ENCODE peak calls at places on chromosome 2, in seven cellular contexts. O is uterus, X is cardiac fibroblast, H is fibroblast of the aortic adventitia, I is coronary artery, N is heart right ventricle, R is choroid plexus epithelial cell. D is an unnamed sample.

GRCh38 chr2:54801422-54801821 is 78.0 kb downstream of the EML6 start:
- DNase-seq in O (no peak), X (no peak), H (no peak), I (no peak), N (no peak), R (no peak), D (no peak)

GRCh38 chr2:174916270-174916930 is 88.8 kb downstream of the CHN1 start:
- DNase-seq in O (no peak), X (no peak), H (no peak), I (no peak), N (no peak), R (no peak), D (no peak)

GRCh38 chr2:21438949-21439348 is 315.2 kb downstream of the TDRD15 start:
- DNase-seq in O (no peak), X (peak), H (no peak), I (no peak), N (no peak), R (peak), D (no peak)

GRCh38 chr2:80288576-80288975 is 16.0 kb downstream of the LRRTM1 start:
- DNase-seq in O (no peak), X (peak), H (peak), I (no peak), N (peak), R (no peak), D (no peak)

GRCh38 chr2:32422133-32422532 is 65.3 kb downstream of the BIRC6 start:
- DNase-seq in O (no peak), X (no peak), H (no peak), I (no peak), N (no peak), R (no peak), D (no peak)

GRCh38 chr2:61196671-61197070 is 34.7 kb downstream of the C2orf74 start:
- DNase-seq in O (no peak), X (no peak), H (no peak), I (no peak), N (no peak), R (no peak), D (no peak)

GRCh38 chr2:86821306-86821705 is 30.6 kb upstream of the CD8A start:
- DNase-seq in O (no peak), X (no peak), H (no peak), I (no peak), N (no peak), R (no peak), D (no peak)

GRCh38 chr2:101125374-101125773 is 25.8 kb downstream of the TBC1D8 start:
- DNase-seq in O (no peak), X (peak), H (peak), I (no peak), N (no peak), R (peak), D (no peak)

GRCh38 chr2:106701134-106701994 is 184.6 kb downstream of the ST6GAL2 start:
- DNase-seq in O (no peak), X (no peak), H (no peak), I (no peak), N (no peak), R (no peak), D (no peak)

GRCh38 chr2:10581990-10582389 is 107.8 kb downstream of the NOL10 start:
- DNase-seq in O (no peak), X (no peak), H (no peak), I (no peak), N (no peak), R (no peak), D (no peak)

GRCh38 chr2:74944987-74945782 is 13.3 kb upstream of the POLE4 start:
- DNase-seq in O (no peak), X (peak), H (peak), I (no peak), N (no peak), R (peak), D (no peak)

GRCh38 chr2:33395660-33396249 is 80.7 kb upstream of the RASGRP3 start:
- DNase-seq in O (peak), X (peak), H (peak), I (no peak), N (peak), R (peak), D (no peak)

GRCh38 chr2:228927028-228928010 is 343.8 kb downstream of the PID1 start:
- DNase-seq in O (no peak), X (peak), H (peak), I (no peak), N (no peak), R (peak), D (no peak)

GRCh38 chr2:16546128-16546754 is 119.4 kb downstream of the CYRIA start:
- DNase-seq in O (no peak), X (peak), H (peak), I (no peak), N (peak), R (peak), D (no peak)

GRCh38 chr2:188701836-188702235 is 272.3 kb upstream of the COL3A1 start:
- DNase-seq in O (no peak), X (peak), H (peak), I (no peak), N (no peak), R (peak), D (no peak)

GRCh38 chr2:62194558-62195420 is 1.1 kb upstream of the B3GNT2 start:
- DNase-seq in O (peak), X (no peak), H (no peak), I (no peak), N (no peak), R (peak), D (no peak)

GRCh38 chr2:113080134-113080533 is 12.4 kb downstream of the IL1F10 start:
- DNase-seq in O (no peak), X (peak), H (peak), I (no peak), N (no peak), R (peak), D (peak)

GRCh38 chr2:130756041-130756720 is 841 bp downstream of the AMER3 start:
- DNase-seq in O (no peak), X (peak), H (peak), I (no peak), N (no peak), R (peak), D (no peak)

GRCh38 chr2:174059178-174059874 is 94.2 kb upstream of the SP3 start:
- DNase-seq in O (no peak), X (no peak), H (peak), I (no peak), N (no peak), R (peak), D (no peak)

GRCh38 chr2:67309281-67309680 is 87.9 kb upstream of the ETAA1 start:
- DNase-seq in O (no peak), X (no peak), H (no peak), I (no peak), N (no peak), R (no peak), D (no peak)

GRCh38 chr2:64989982-64990614 is 899 bp downstream of the SLC1A4 start:
- DNase-seq in O (peak), X (no peak), H (no peak), I (peak), N (peak), R (no peak), D (no peak)

GRCh38 chr2:2876350-2877042 is 501.1 kb downstream of the EIPR1 start:
- DNase-seq in O (no peak), X (no peak), H (no peak), I (peak), N (no peak), R (no peak), D (no peak)

GRCh38 chr2:106205488-106205887 is 11.4 kb upstream of the UXS1 start:
- DNase-seq in O (no peak), X (no peak), H (no peak), I (no peak), N (no peak), R (no peak), D (no peak)

GRCh38 chr2:8285081-8285480 is 396.8 kb upstream of the ID2 start:
- DNase-seq in O (no peak), X (peak), H (peak), I (no peak), N (no peak), R (peak), D (no peak)

GRCh38 chr2:33975498-33975897 is 376.4 kb upstream of the FAM98A start:
- DNase-seq in O (no peak), X (no peak), H (no peak), I (no peak), N (no peak), R (no peak), D (no peak)

GRCh38 chr2:8306530-8307351 is 375.1 kb upstream of the ID2 start:
- DNase-seq in O (no peak), X (peak), H (peak), I (peak), N (no peak), R (peak), D (peak)

GRCh38 chr2:222514901-222515300 is 90.6 kb downstream of the SGPP2 start:
- DNase-seq in O (no peak), X (no peak), H (no peak), I (no peak), N (no peak), R (no peak), D (no peak)

GRCh38 chr2:65033178-65033577 is 23.0 kb upstream of the CEP68 start:
- DNase-seq in O (no peak), X (peak), H (peak), I (no peak), N (no peak), R (peak), D (no peak)

GRCh38 chr2:5695641-5696350 is 3.6 kb downstream of the SOX11 start:
- DNase-seq in O (no peak), X (peak), H (no peak), I (no peak), N (peak), R (peak), D (no peak)

GRCh38 chr2:69997296-69998184 is 36.1 kb upstream of the ASPRV1 start:
- DNase-seq in O (no peak), X (no peak), H (no peak), I (no peak), N (no peak), R (peak), D (no peak)

GRCh38 chr2:43136862-43137261 is 89.5 kb downstream of the ZFP36L2 start:
- DNase-seq in O (no peak), X (no peak), H (no peak), I (no peak), N (no peak), R (no peak), D (no peak)

GRCh38 chr2:184186436-184186835 is 411.9 kb upstream of the ZNF804A start:
- DNase-seq in O (no peak), X (no peak), H (no peak), I (no peak), N (no peak), R (no peak), D (no peak)

GRCh38 chr2:148875387-148876051 is 492 bp downstream of the KIF5C start:
- DNase-seq in O (no peak), X (no peak), H (no peak), I (no peak), N (no peak), R (no peak), D (no peak)

GRCh38 chr2:75787532-75788132 is 76.9 kb upstream of the GCFC2 start:
- DNase-seq in O (no peak), X (peak), H (peak), I (no peak), N (no peak), R (peak), D (no peak)

GRCh38 chr2:145751634-145752033 is 1231.7 kb upstream of the ZEB2 start:
- DNase-seq in O (no peak), X (peak), H (peak), I (no peak), N (no peak), R (peak), D (no peak)

GRCh38 chr2:20221169-20221938 is 3.6 kb downstream of the SDC1 start:
- DNase-seq in O (no peak), X (peak), H (peak), I (no peak), N (no peak), R (peak), D (no peak)

GRCh38 chr2:240437181-240437860 is 1.9 kb downstream of the GPC1 start:
- DNase-seq in O (no peak), X (no peak), H (no peak), I (no peak), N (no peak), R (no peak), D (no peak)
- H3K4me3 ChIP-seq in O (no peak), X (peak), H (peak), I (peak), N (peak), R (peak), D (peak)

GRCh38 chr2:44668336-44668735 is 273.2 kb upstream of the SIX3 start:
- DNase-seq in O (no peak), X (no peak), H (no peak), I (no peak), N (no peak), R (peak), D (no peak)
- TF ChIP-seq CTCF in O (no peak), X (peak), H (no peak), I (no peak), N (peak), R (peak), D (no peak)

DNA sequence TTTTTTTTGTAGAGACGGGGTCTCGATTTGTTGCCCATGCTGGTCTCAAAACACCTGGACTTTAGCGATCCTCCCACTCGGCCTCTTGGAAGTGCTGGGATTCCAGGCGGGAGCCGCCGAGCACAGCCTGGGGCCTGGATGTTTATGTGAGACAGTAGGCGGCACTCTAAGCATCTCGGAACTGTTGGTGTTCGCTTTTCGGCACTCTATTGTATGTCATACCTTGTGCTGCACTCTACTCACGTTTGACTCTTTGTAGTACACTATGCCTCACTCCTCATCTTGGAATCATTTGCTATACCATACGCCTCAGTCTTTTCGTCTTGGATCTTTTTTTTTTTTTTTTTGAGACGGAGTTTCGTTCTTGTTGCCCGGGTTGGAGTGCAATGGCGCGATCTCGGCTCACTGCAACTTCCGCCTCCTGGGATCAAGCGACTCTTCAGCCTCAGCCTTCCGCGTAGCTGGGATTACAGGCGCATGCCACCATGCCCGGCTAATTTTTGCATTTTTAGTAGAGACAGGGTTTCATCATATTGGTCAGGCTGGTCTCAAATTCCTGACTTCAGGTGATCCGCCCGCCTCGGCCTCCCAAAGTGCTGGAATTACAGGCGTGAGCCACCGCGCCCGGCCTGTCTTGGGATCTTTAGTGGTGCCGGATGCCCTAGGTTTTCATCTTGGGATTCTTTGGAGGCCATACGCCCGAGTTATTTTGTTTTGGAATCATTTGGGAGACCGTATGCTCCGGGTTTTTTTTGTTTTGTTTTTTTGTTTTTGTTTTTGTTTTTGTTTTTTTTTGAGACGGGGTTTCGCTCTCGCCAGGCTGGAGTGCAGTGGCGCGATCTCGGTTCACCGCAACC is 24.2 kb upstream of the ZDBF2 start:
- DNase-seq in O (no peak), X (peak), H (peak), I (no peak), N (no peak), R (peak), D (no peak)
- H3K4me3 ChIP-seq in O (no peak), X (peak), H (peak), I (peak), N (peak), R (peak), D (no peak)

GRCh38 chr2:187575081-187576067 is 21.1 kb upstream of the TFPI start:
- DNase-seq in O (no peak), X (peak), H (peak), I (no peak), N (no peak), R (peak), D (no peak)

GRCh38 chr2:187577310-187577709 is 23.1 kb upstream of the TFPI start:
- DNase-seq in O (no peak), X (no peak), H (no peak), I (no peak), N (no peak), R (peak), D (no peak)

GRCh38 chr2:187576906-187577305 is 22.7 kb upstream of the TFPI start:
- DNase-seq in O (no peak), X (no peak), H (peak), I (no peak), N (no peak), R (no peak), D (no peak)

GRCh38 chr2:187581125-187581896 is 27.1 kb upstream of the TFPI start:
- DNase-seq in O (no peak), X (peak), H (peak), I (no peak), N (peak), R (peak), D (no peak)

DNA sequence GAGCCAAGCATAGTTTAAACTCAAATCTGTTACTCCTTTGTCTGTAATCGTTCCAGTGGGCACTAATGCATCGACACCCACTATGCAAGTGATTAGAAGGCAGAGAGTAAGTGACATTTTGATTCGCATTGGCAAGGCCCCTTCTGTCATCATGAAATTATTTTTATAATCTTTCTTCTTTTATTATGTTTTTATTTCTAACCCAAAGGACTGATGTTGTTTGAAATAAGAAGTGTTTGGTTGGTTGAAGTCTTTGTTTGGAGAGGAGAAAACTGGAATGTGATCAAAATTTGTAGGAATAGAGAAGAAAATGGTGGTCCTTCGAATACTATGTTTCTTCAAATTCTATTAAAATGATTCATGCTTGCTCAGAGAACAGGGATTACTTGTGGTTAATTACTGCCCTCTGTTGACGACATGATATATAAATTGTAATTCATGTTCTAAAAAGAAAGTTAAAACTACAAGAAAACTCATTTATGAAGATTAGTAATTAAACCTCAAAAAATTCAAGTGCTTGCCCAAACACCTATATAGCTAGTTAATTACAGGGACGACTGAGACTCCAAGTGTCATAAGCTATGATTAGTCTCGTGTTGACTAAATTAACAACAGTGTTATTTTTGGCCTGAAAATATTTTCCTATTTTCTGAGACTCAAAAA is 26.4 kb upstream of the TFPI start:
- DNase-seq in O (no peak), X (peak), H (peak), I (no peak), N (no peak), R (peak), D (no peak)
- TF ChIP-seq CTCF in O (peak), X (peak), H (peak), I (peak), N (peak), R (peak), D (peak)

GRCh38 chr2:26299488-26300092 is 46.4 kb upstream of the SELENOI start:
- DNase-seq in O (peak), X (peak), H (peak), I (no peak), N (peak), R (peak), D (no peak)

GRCh38 chr2:26300234-26300641 is 45.7 kb upstream of the SELENOI start:
- DNase-seq in O (peak), X (peak), H (peak), I (no peak), N (peak), R (peak), D (no peak)

GRCh38 chr2:26298638-26299393 is 47.1 kb upstream of the SELENOI start:
- DNase-seq in O (peak), X (peak), H (peak), I (peak), N (peak), R (peak), D (peak)

GRCh38 chr2:26297061-26297460 is 48.9 kb upstream of the SELENOI start:
- DNase-seq in O (no peak), X (no peak), H (no peak), I (no peak), N (no peak), R (no peak), D (no peak)

GRCh38 chr2:26298286-26298637 is 47.7 kb upstream of the SELENOI start:
- DNase-seq in O (no peak), X (no peak), H (no peak), I (no peak), N (no peak), R (no peak), D (no peak)
- H3K4me3 ChIP-seq in O (peak), X (no peak), H (peak), I (peak), N (peak), R (peak), D (peak)

DNA sequence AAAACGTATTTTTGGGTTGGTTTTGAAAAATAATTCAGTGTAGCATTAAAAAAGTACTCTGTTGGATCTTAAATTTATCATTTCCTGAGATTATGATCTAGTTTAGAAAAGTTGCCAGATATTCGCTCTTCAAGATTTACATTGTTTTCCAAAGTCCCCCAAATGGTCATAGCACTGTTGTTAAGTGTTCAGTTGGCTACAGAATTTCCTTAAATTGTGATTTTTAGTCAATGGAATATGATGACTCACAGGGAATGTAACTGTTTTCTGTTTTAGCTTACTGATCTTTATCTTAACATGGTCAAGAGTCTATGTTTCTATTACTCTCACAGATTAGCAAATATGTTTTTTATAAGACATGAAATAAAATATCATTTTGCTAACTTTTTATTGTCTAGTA is 23.2 kb downstream of the PLCL1 start:
- DNase-seq in O (no peak), X (no peak), H (peak), I (no peak), N (no peak), R (no peak), D (no peak)
- TF ChIP-seq CTCF in O (no peak), X (no peak), H (no peak), I (no peak), N (no peak), R (no peak), D (no peak)

DNA sequence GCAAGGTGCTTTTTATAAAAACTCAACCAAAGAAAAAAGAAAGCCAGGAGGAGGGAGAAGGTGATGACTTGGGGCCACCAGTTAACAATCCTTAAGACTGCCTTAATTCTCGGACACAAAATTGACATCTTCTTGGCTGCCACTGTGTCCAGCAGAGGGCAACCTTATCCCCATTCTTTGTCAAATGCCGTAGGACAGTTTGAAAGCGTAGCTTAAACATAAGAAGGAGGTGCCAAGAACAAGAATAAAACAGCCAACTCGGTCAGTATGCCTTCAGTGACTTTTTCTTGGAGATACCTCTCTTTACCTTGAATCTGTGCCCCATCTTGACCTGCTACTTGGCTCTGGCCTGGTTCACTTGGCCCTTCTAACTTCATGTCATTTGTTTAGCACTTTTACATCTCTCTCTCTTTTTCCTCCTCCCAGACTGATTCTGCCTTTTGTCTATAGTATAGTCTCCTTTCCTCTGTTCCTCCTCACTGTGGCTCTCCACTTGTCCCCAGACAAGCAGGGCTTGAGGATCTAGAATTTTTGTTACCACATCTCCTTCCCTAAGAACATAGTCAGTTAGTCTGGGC is 183.5 kb downstream of the MYO3B start:
- DNase-seq in O (no peak), X (peak), H (peak), I (no peak), N (peak), R (peak), D (no peak)
- H3K4me3 ChIP-seq in O (no peak), X (no peak), H (no peak), I (no peak), N (no peak), R (no peak), D (no peak)

GRCh38 chr2:201965550-201965949 is 68.1 kb upstream of the FZD7 start:
- DNase-seq in O (no peak), X (no peak), H (no peak), I (no peak), N (no peak), R (no peak), D (no peak)
- TF ChIP-seq CTCF in O (no peak), X (no peak), H (peak), I (no peak), N (no peak), R (no peak), D (peak)

D was measured in right atrium auricular region.